ENCODE peak calls at places on chromosomes 6 and 20, in ten cellular contexts. One of them, this sample, is unnamed.

GRCh38 chr6:166610104-166610503 is 16.9 kb downstream of the RPS6KA2 start:
- DNase-seq in mucosa of descending colon: no peak
- DNase-seq in choroid plexus epithelial cell: no peak
- DNase-seq in pancreas: no peak
- DNase-seq in cardiac muscle cell: no peak
- DNase-seq in upper lobe of right lung: no peak
- DNase-seq in psoas muscle: no peak
- DNase-seq in AG09309: no peak
- DNase-seq in mammary epithelial cell: no peak
- DNase-seq in left lung: no peak
- DNase-seq in this sample: no peak

GRCh38 chr6:37202788-37203491 is 33.0 kb downstream of the PIM1 start:
- DNase-seq in upper lobe of right lung: no peak
- DNase-seq in left lung: no peak
- DNase-seq in choroid plexus epithelial cell: no peak
- DNase-seq in pancreas: no peak
- DNase-seq in psoas muscle: no peak
- DNase-seq in cardiac muscle cell: no peak
- DNase-seq in mammary epithelial cell: no peak
- DNase-seq in mucosa of descending colon: peak
- DNase-seq in AG09309: no peak
- DNase-seq in this sample: no peak

GRCh38 chr6:28607990-28608389 is 82.3 kb downstream of the GPX5 start:
- DNase-seq in mucosa of descending colon: no peak
- DNase-seq in AG09309: no peak
- DNase-seq in pancreas: no peak
- DNase-seq in cardiac muscle cell: no peak
- DNase-seq in upper lobe of right lung: no peak
- DNase-seq in choroid plexus epithelial cell: no peak
- DNase-seq in left lung: no peak
- DNase-seq in mammary epithelial cell: no peak
- DNase-seq in psoas muscle: no peak
- DNase-seq in this sample: no peak

GRCh38 chr6:43665376-43665775 is 20.5 kb downstream of the RSPH9 start:
- DNase-seq in upper lobe of right lung: no peak
- DNase-seq in pancreas: no peak
- DNase-seq in mammary epithelial cell: no peak
- DNase-seq in choroid plexus epithelial cell: no peak
- DNase-seq in mucosa of descending colon: no peak
- DNase-seq in AG09309: no peak
- DNase-seq in left lung: no peak
- DNase-seq in psoas muscle: no peak
- DNase-seq in cardiac muscle cell: no peak
- DNase-seq in this sample: no peak

GRCh38 chr20:7348253-7348652 is 580.8 kb downstream of the BMP2 start:
- DNase-seq in mucosa of descending colon: no peak
- DNase-seq in cardiac muscle cell: no peak
- DNase-seq in upper lobe of right lung: no peak
- DNase-seq in left lung: no peak
- DNase-seq in pancreas: no peak
- DNase-seq in AG09309: no peak
- DNase-seq in mammary epithelial cell: peak
- DNase-seq in choroid plexus epithelial cell: peak
- DNase-seq in psoas muscle: no peak
- DNase-seq in this sample: peak

GRCh38 chr6:24494726-24495515 is at the start of gene ALDH5A1:
- DNase-seq in mucosa of descending colon: peak
- DNase-seq in mammary epithelial cell: peak
- DNase-seq in psoas muscle: peak
- DNase-seq in upper lobe of right lung: peak
- DNase-seq in choroid plexus epithelial cell: peak
- DNase-seq in pancreas: peak
- DNase-seq in AG09309: no peak
- DNase-seq in left lung: peak
- DNase-seq in cardiac muscle cell: peak
- DNase-seq in this sample: peak

GRCh38 chr6:82006027-82006738 is 241.4 kb downstream of the IBTK start:
- DNase-seq in pancreas: no peak
- DNase-seq in psoas muscle: no peak
- DNase-seq in mucosa of descending colon: peak
- DNase-seq in upper lobe of right lung: no peak
- DNase-seq in choroid plexus epithelial cell: peak
- DNase-seq in mammary epithelial cell: peak
- DNase-seq in cardiac muscle cell: peak
- DNase-seq in left lung: no peak
- DNase-seq in AG09309: no peak
- DNase-seq in this sample: peak

GRCh38 chr6:23305325-23305943 is 736.1 kb downstream of the HDGFL1 start:
- DNase-seq in left lung: no peak
- DNase-seq in mucosa of descending colon: no peak
- DNase-seq in AG09309: no peak
- DNase-seq in mammary epithelial cell: no peak
- DNase-seq in pancreas: no peak
- DNase-seq in choroid plexus epithelial cell: no peak
- DNase-seq in upper lobe of right lung: no peak
- DNase-seq in psoas muscle: no peak
- DNase-seq in cardiac muscle cell: no peak
- DNase-seq in this sample: no peak

GRCh38 chr20:59678951-59679350 is 74.6 kb downstream of the PHACTR3 start:
- DNase-seq in upper lobe of right lung: no peak
- DNase-seq in mucosa of descending colon: no peak
- DNase-seq in choroid plexus epithelial cell: no peak
- DNase-seq in left lung: no peak
- DNase-seq in AG09309: no peak
- DNase-seq in pancreas: no peak
- DNase-seq in mammary epithelial cell: no peak
- DNase-seq in cardiac muscle cell: no peak
- DNase-seq in psoas muscle: no peak
- DNase-seq in this sample: no peak

GRCh38 chr6:18444176-18444575 is 57.0 kb downstream of the RNF144B start:
- DNase-seq in psoas muscle: no peak
- DNase-seq in mucosa of descending colon: no peak
- DNase-seq in cardiac muscle cell: no peak
- DNase-seq in left lung: no peak
- DNase-seq in upper lobe of right lung: no peak
- DNase-seq in AG09309: no peak
- DNase-seq in mammary epithelial cell: no peak
- DNase-seq in pancreas: no peak
- DNase-seq in choroid plexus epithelial cell: no peak
- DNase-seq in this sample: no peak

GRCh38 chr20:41134362-41135186 is 2.8 kb upstream of the PLCG1 start:
- DNase-seq in psoas muscle: no peak
- DNase-seq in cardiac muscle cell: no peak
- DNase-seq in pancreas: no peak
- DNase-seq in mammary epithelial cell: no peak
- DNase-seq in upper lobe of right lung: peak
- DNase-seq in AG09309: no peak
- DNase-seq in choroid plexus epithelial cell: no peak
- DNase-seq in mucosa of descending colon: no peak
- DNase-seq in left lung: no peak
- DNase-seq in this sample: no peak

GRCh38 chr6:133646021-133646682 is 242.8 kb upstream of the TCF21 start:
- DNase-seq in mucosa of descending colon: no peak
- DNase-seq in cardiac muscle cell: no peak
- DNase-seq in pancreas: no peak
- DNase-seq in AG09309: peak
- DNase-seq in psoas muscle: no peak
- DNase-seq in left lung: no peak
- DNase-seq in upper lobe of right lung: no peak
- DNase-seq in choroid plexus epithelial cell: peak
- DNase-seq in mammary epithelial cell: peak
- DNase-seq in this sample: peak

DNA sequence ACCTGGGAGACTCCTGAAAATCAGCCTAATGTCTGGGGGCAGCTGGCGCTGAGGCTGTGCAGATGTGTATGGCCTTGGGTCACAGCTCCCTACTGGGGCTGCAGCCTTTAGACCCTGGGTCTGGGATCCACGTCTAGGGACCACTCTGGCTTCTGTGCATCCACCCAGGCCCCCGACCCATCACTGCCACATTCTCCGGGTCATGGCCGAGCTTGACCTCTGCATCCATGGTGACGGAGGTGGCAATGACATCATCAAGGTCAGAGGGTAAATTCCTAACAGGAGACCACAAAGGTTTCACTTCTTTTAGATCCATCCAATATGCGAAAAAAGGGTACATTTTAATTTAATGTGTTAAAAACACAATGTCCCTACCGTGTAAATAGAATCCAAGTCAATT is 14.5 kb upstream of the PCMTD2 start:
- DNase-seq in choroid plexus epithelial cell: no peak
- DNase-seq in cardiac muscle cell: no peak
- DNase-seq in pancreas: no peak
- DNase-seq in upper lobe of right lung: no peak
- DNase-seq in mammary epithelial cell: no peak
- DNase-seq in left lung: no peak
- DNase-seq in AG09309: no peak
- DNase-seq in psoas muscle: peak
- DNase-seq in mucosa of descending colon: no peak
- DNase-seq in this sample: no peak
- TF ChIP-seq CTCF in choroid plexus epithelial cell: no peak
- TF ChIP-seq CTCF in cardiac muscle cell: no peak
- TF ChIP-seq CTCF in pancreas: no peak
- TF ChIP-seq CTCF in upper lobe of right lung: no peak
- TF ChIP-seq CTCF in mammary epithelial cell: no peak
- TF ChIP-seq CTCF in left lung: no peak
- TF ChIP-seq CTCF in AG09309: no peak
- TF ChIP-seq CTCF in psoas muscle: no peak
- TF ChIP-seq CTCF in mucosa of descending colon: no peak
- TF ChIP-seq CTCF in this sample: no peak

GRCh38 chr6:63671098-63671754 is 35.6 kb downstream of the PHF3 start:
- DNase-seq in psoas muscle: no peak
- DNase-seq in cardiac muscle cell: no peak
- DNase-seq in upper lobe of right lung: no peak
- DNase-seq in left lung: no peak
- DNase-seq in mammary epithelial cell: no peak
- DNase-seq in AG09309: no peak
- DNase-seq in choroid plexus epithelial cell: no peak
- DNase-seq in mucosa of descending colon: no peak
- DNase-seq in pancreas: no peak
- DNase-seq in this sample: no peak
- H3K4me3 ChIP-seq in psoas muscle: no peak
- H3K4me3 ChIP-seq in cardiac muscle cell: no peak
- H3K4me3 ChIP-seq in upper lobe of right lung: no peak
- H3K4me3 ChIP-seq in left lung: no peak
- H3K4me3 ChIP-seq in mammary epithelial cell: no peak
- H3K4me3 ChIP-seq in AG09309: no peak
- H3K4me3 ChIP-seq in choroid plexus epithelial cell: no peak
- H3K4me3 ChIP-seq in mucosa of descending colon: no peak
- H3K4me3 ChIP-seq in pancreas: no peak
- H3K4me3 ChIP-seq in this sample: no peak

DNA sequence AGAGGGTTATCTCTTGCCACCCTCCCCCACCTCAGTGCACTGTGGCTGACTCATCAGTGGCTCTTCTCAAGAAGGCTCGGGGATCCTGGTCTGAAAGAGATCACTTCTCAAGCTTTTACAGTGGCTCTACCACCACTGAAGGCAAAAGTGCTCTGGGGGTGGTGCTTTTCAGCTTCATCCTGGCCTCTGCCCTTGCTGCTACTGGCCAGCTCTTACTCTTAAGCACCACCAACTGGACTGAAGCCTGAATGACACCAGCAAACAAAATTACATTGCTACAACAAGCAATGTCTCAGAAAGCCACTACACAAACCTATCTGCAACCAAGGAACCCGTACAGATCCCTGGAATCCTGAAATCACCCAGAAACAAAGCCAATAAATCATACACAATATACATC is 402.1 kb downstream of the EPHA7 start:
- DNase-seq in psoas muscle: no peak
- DNase-seq in upper lobe of right lung: no peak
- DNase-seq in cardiac muscle cell: no peak
- DNase-seq in left lung: no peak
- DNase-seq in pancreas: no peak
- DNase-seq in AG09309: no peak
- DNase-seq in choroid plexus epithelial cell: peak
- DNase-seq in mammary epithelial cell: no peak
- DNase-seq in mucosa of descending colon: no peak
- DNase-seq in this sample: no peak
- TF ChIP-seq CTCF in psoas muscle: no peak
- TF ChIP-seq CTCF in upper lobe of right lung: no peak
- TF ChIP-seq CTCF in cardiac muscle cell: peak
- TF ChIP-seq CTCF in left lung: no peak
- TF ChIP-seq CTCF in pancreas: no peak
- TF ChIP-seq CTCF in AG09309: no peak
- TF ChIP-seq CTCF in choroid plexus epithelial cell: peak
- TF ChIP-seq CTCF in mammary epithelial cell: no peak
- TF ChIP-seq CTCF in mucosa of descending colon: no peak
- TF ChIP-seq CTCF in this sample: peak

DNA sequence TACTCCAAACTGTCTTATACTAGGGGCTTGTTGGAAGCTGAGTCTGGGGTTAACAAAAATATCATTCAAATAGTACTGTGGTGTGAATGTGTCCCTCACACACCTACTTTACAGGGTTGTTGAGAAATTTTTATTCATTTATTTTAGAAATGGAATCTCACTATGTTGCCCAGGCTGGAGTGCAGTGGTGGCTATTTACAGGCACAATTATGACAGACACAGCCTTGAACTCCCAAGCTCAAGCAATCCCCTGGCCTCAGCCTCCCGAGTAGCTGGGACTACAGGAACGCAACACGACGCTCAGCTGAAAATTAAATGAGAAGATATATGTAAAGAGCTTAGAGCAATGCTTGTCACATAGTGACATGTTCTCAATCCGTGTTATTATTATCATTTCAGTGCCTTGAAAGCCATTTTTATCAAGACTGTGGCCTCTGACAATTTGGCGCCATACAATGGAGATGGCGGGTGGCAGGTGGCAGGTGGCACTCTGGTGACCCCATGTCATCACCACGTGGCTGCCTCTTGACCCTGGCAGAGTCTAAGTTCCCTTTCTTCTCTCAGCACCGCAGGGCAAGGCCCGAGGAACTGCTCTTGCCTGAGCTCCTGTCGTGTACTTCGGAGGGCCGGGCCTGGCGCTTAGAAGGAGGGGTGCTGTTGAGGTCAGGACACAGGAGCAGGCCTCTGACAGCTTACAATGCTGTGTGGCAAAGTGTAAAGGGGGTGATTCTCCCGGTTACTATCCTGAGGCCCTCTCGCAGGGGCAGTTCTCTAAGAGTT is 64.5 kb downstream of the STX11 start:
- DNase-seq in AG09309: no peak
- DNase-seq in psoas muscle: no peak
- DNase-seq in cardiac muscle cell: no peak
- DNase-seq in left lung: peak
- DNase-seq in pancreas: no peak
- DNase-seq in mammary epithelial cell: no peak
- DNase-seq in upper lobe of right lung: peak
- DNase-seq in choroid plexus epithelial cell: no peak
- DNase-seq in mucosa of descending colon: no peak
- DNase-seq in this sample: no peak
- H3K4me3 ChIP-seq in AG09309: no peak
- H3K4me3 ChIP-seq in psoas muscle: peak
- H3K4me3 ChIP-seq in cardiac muscle cell: no peak
- H3K4me3 ChIP-seq in left lung: no peak
- H3K4me3 ChIP-seq in pancreas: no peak
- H3K4me3 ChIP-seq in mammary epithelial cell: no peak
- H3K4me3 ChIP-seq in upper lobe of right lung: no peak
- H3K4me3 ChIP-seq in choroid plexus epithelial cell: peak
- H3K4me3 ChIP-seq in mucosa of descending colon: no peak
- H3K4me3 ChIP-seq in this sample: no peak

This sample was measured in epithelial cell of esophagus.